ENCODE peak calls at places on chromosome 18, in five cellular contexts. One of them, this sample, is unnamed.

GRCh38 chr18:74534150-74534969 is at the start of gene CNDP1:
- DNase-seq in HepG2: no peak
- DNase-seq in K562: no peak
- DNase-seq in A549: no peak
- DNase-seq in GM12878: no peak
- DNase-seq in this sample: no peak

GRCh38 chr18:32040936-32041335 is 22.3 kb downstream of the RNF125 start:
- DNase-seq in K562: no peak
- DNase-seq in A549: no peak
- DNase-seq in GM12878: no peak
- DNase-seq in HepG2: no peak
- DNase-seq in this sample: no peak

GRCh38 chr18:7221424-7222155 is 9.3 kb upstream of the LRRC30 start:
- DNase-seq in A549: peak
- DNase-seq in K562: peak
- DNase-seq in GM12878: peak
- DNase-seq in HepG2: peak
- DNase-seq in this sample: peak

GRCh38 chr18:21052385-21052784 is 59.2 kb downstream of the ROCK1 start:
- DNase-seq in HepG2: no peak
- DNase-seq in A549: no peak
- DNase-seq in K562: no peak
- DNase-seq in GM12878: no peak
- DNase-seq in this sample: no peak

GRCh38 chr18:67672142-67672541 is 155.6 kb upstream of the DSEL start:
- DNase-seq in A549: no peak
- DNase-seq in HepG2: no peak
- DNase-seq in K562: no peak
- DNase-seq in GM12878: no peak
- DNase-seq in this sample: no peak

GRCh38 chr18:22790545-22791415 is 142.3 kb upstream of the RBBP8 start:
- DNase-seq in A549: no peak
- DNase-seq in GM12878: no peak
- DNase-seq in K562: no peak
- DNase-seq in HepG2: no peak
- DNase-seq in this sample: no peak

GRCh38 chr18:59140287-59140885 is 702 bp downstream of the SEC11C start:
- DNase-seq in GM12878: no peak
- DNase-seq in A549: peak
- DNase-seq in K562: peak
- DNase-seq in HepG2: peak
- DNase-seq in this sample: no peak

GRCh38 chr18:24482826-24483225 is 22.4 kb downstream of the HRH4 start:
- DNase-seq in GM12878: no peak
- DNase-seq in K562: no peak
- DNase-seq in A549: no peak
- DNase-seq in HepG2: no peak
- DNase-seq in this sample: no peak

GRCh38 chr18:12438257-12438656 is 30.5 kb downstream of the PRELID3A start:
- DNase-seq in HepG2: no peak
- DNase-seq in K562: no peak
- DNase-seq in GM12878: no peak
- DNase-seq in A549: no peak
- DNase-seq in this sample: no peak

GRCh38 chr18:27202771-27203170 is 17.7 kb upstream of the CHST9 start:
- DNase-seq in GM12878: no peak
- DNase-seq in A549: no peak
- DNase-seq in HepG2: no peak
- DNase-seq in K562: no peak
- DNase-seq in this sample: no peak

GRCh38 chr18:46220116-46220515 is 115.9 kb downstream of the HAUS1 start:
- DNase-seq in A549: no peak
- DNase-seq in GM12878: no peak
- DNase-seq in HepG2: no peak
- DNase-seq in K562: no peak
- DNase-seq in this sample: no peak

GRCh38 chr18:2178036-2178435 is 393.3 kb downstream of the METTL4 start:
- DNase-seq in GM12878: no peak
- DNase-seq in A549: no peak
- DNase-seq in K562: no peak
- DNase-seq in HepG2: no peak
- DNase-seq in this sample: no peak

GRCh38 chr18:79924814-79925655 is 26.4 kb downstream of the SLC66A2 start:
- DNase-seq in K562: no peak
- DNase-seq in GM12878: no peak
- DNase-seq in A549: no peak
- DNase-seq in HepG2: no peak
- DNase-seq in this sample: no peak

GRCh38 chr18:9474103-9474982 is 970 bp upstream of the RALBP1 start:
- DNase-seq in A549: peak
- DNase-seq in GM12878: no peak
- DNase-seq in HepG2: peak
- DNase-seq in K562: no peak
- DNase-seq in this sample: peak

GRCh38 chr18:1412660-1413659 is 508.3 kb downstream of the ADCYAP1 start:
- DNase-seq in HepG2: no peak
- DNase-seq in K562: no peak
- DNase-seq in A549: no peak
- DNase-seq in GM12878: no peak
- DNase-seq in this sample: no peak

GRCh38 chr18:48803518-48803917 is 147.2 kb downstream of the SMAD7 start:
- DNase-seq in HepG2: no peak
- DNase-seq in K562: peak
- DNase-seq in A549: no peak
- DNase-seq in GM12878: no peak
- DNase-seq in this sample: no peak

GRCh38 chr18:61531182-61531581 is 198.0 kb downstream of the CDH20 start:
- DNase-seq in K562: no peak
- DNase-seq in HepG2: no peak
- DNase-seq in GM12878: no peak
- DNase-seq in A549: no peak
- DNase-seq in this sample: peak

GRCh38 chr18:30945769-30946168 is 96.8 kb downstream of the DSC3 start:
- DNase-seq in HepG2: no peak
- DNase-seq in K562: no peak
- DNase-seq in GM12878: no peak
- DNase-seq in A549: no peak
- DNase-seq in this sample: no peak

GRCh38 chr18:79850731-79851130 is 53.0 kb downstream of the KCNG2 start:
- DNase-seq in A549: no peak
- DNase-seq in GM12878: no peak
- DNase-seq in K562: no peak
- DNase-seq in HepG2: no peak
- DNase-seq in this sample: no peak

GRCh38 chr18:394276-394996 is 106.1 kb downstream of the COLEC12 start:
- DNase-seq in A549: no peak
- DNase-seq in GM12878: no peak
- DNase-seq in K562: no peak
- DNase-seq in HepG2: no peak
- DNase-seq in this sample: no peak

GRCh38 chr18:47316924-47317323 is 65.5 kb upstream of the SKOR2 start:
- DNase-seq in GM12878: no peak
- DNase-seq in HepG2: no peak
- DNase-seq in A549: no peak
- DNase-seq in K562: no peak
- DNase-seq in this sample: no peak

GRCh38 chr18:55403555-55403954 is 184.4 kb downstream of the TCF4 start:
- DNase-seq in GM12878: no peak
- DNase-seq in K562: no peak
- DNase-seq in A549: no peak
- DNase-seq in HepG2: no peak
- DNase-seq in this sample: no peak
- TF ChIP-seq REST in GM12878: no peak
- TF ChIP-seq REST in K562: no peak
- TF ChIP-seq REST in A549: no peak
- TF ChIP-seq REST in HepG2: no peak
- TF ChIP-seq REST in this sample: no peak

DNA sequence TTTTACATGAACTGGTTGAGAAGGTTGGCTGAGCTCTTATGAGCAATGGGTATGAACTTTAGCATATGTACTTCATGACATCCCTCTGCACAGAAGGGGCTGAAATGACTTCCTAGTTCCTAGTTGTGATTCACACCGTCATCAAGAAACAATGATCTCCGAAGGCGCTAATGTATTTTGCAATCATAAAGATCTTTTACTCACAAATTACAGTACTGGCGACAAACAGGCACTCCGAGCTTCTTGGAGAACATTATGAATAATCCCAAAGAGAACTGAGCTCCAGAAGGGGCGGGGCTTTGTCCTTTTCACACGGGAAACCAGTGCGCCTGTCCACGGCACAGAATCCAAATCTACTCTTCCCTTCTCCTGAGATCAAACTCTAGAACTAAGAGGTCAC is 18.1 kb downstream of the BCL2 start:
- DNase-seq in A549: no peak
- DNase-seq in K562: no peak
- DNase-seq in GM12878: no peak
- DNase-seq in HepG2: no peak
- DNase-seq in this sample: no peak
- TF ChIP-seq MAX in A549: no peak
- TF ChIP-seq MAX in K562: no peak
- TF ChIP-seq MAX in GM12878: no peak
- TF ChIP-seq MAX in HepG2: no peak
- TF ChIP-seq MAX in this sample: no peak

GRCh38 chr18:43961713-43962112 is 684.4 kb upstream of the SYT4 start:
- DNase-seq in K562: no peak
- DNase-seq in HepG2: no peak
- DNase-seq in GM12878: no peak
- DNase-seq in A549: no peak
- DNase-seq in this sample: no peak
- TF ChIP-seq REST in K562: no peak
- TF ChIP-seq REST in HepG2: no peak
- TF ChIP-seq REST in GM12878: no peak
- TF ChIP-seq REST in A549: no peak
- TF ChIP-seq REST in this sample: no peak

GRCh38 chr18:44185981-44186380 is 494.7 kb upstream of the SETBP1 start:
- DNase-seq in K562: no peak
- DNase-seq in HepG2: no peak
- DNase-seq in GM12878: no peak
- DNase-seq in A549: no peak
- DNase-seq in this sample: no peak
- TF ChIP-seq MAX in K562: no peak
- TF ChIP-seq MAX in HepG2: no peak
- TF ChIP-seq MAX in GM12878: no peak
- TF ChIP-seq MAX in A549: no peak
- TF ChIP-seq MAX in this sample: no peak